ENCODE peak calls at places on chromosomes 7 and 10, in six cellular contexts. L is neuronal stem cell, N is IMR-90, E is H1, S is mesenchymal stem cell, V is trophoblast cell. A is an unnamed sample.

GRCh38 chr10:102656791-102657371 is 12.6 kb downstream of the TRIM8 start:
- DNase-seq in L (no peak), N (no peak), E (no peak), S (no peak), V (no peak), A (no peak)

GRCh38 chr7:127447326-127447945 is 54.9 kb upstream of the ZNF800 start:
- DNase-seq in L (no peak), N (peak; percentile 60), E (peak; percentile 67), S (peak; percentile 17), V (peak; percentile 77), A (peak; percentile 87)

GRCh38 chr10:7529638-7530037 is 118.8 kb upstream of the SFMBT2 start:
- DNase-seq in L (no peak), N (no peak), E (peak; percentile 65), S (peak; percentile 5), V (peak; percentile 61), A (peak; percentile 59)

GRCh38 chr10:88343761-88344484 is 239.2 kb downstream of the RNLS start:
- DNase-seq in L (no peak), N (no peak), E (no peak), S (peak; percentile 38), V (no peak), A (no peak)

GRCh38 chr10:20004087-20004523 is 187.9 kb downstream of the PLXDC2 start:
- DNase-seq in L (no peak), N (peak; percentile 45), E (no peak), S (peak; percentile 52), V (peak; percentile 26), A (no peak)

GRCh38 chr7:142626420-142627035 is 122.7 kb upstream of the PRSS1 start:
- DNase-seq in L (peak; percentile 45), N (peak; percentile 15), E (peak; percentile 94), S (peak; percentile 7), V (peak; percentile 80), A (peak; percentile 84)

GRCh38 chr7:95986136-95986535 is 213.8 kb downstream of the DYNC1I1 start:
- DNase-seq in L (no peak), N (no peak), E (no peak), S (no peak), V (no peak), A (no peak)

GRCh38 chr7:106916689-106917088 is 51.6 kb downstream of the PIK3CG start:
- DNase-seq in L (no peak), N (peak; percentile 15), E (no peak), S (no peak), V (no peak), A (no peak)

GRCh38 chr10:101672536-101672935 is 22.4 kb downstream of the FBXW4 start:
- DNase-seq in L (no peak), N (no peak), E (no peak), S (no peak), V (no peak), A (no peak)

GRCh38 chr7:90455163-90456030 is 14.0 kb upstream of the PTTG1IP2 start:
- DNase-seq in L (peak; percentile 17), N (peak; percentile 57), E (no peak), S (peak; percentile 60), V (peak; percentile 75), A (no peak)

GRCh38 chr10:111102381-111102973 is 25.6 kb downstream of the ADRA2A start:
- DNase-seq in L (no peak), N (no peak), E (no peak), S (no peak), V (no peak), A (no peak)

GRCh38 chr10:111222961-111223360 is 146.1 kb downstream of the ADRA2A start:
- DNase-seq in L (no peak), N (no peak), E (no peak), S (no peak), V (no peak), A (no peak)

GRCh38 chr7:13258386-13258785 is 571.0 kb downstream of the ARL4A start:
- DNase-seq in L (no peak), N (no peak), E (no peak), S (no peak), V (no peak), A (no peak)

GRCh38 chr7:134327896-134328295 is 11.2 kb upstream of the SLC35B4 start:
- DNase-seq in L (peak; percentile 53), N (peak; percentile 56), E (peak; percentile 81), S (peak; percentile 34), V (peak; percentile 46), A (peak; percentile 79)

GRCh38 chr10:7485267-7485601 is 74.4 kb upstream of the SFMBT2 start:
- DNase-seq in L (no peak), N (no peak), E (no peak), S (no peak), V (no peak), A (no peak)

GRCh38 chr10:50988792-50989191 is 85.5 kb upstream of the PRKG1 start:
- DNase-seq in L (no peak), N (peak; percentile 53), E (no peak), S (peak; percentile 63), V (no peak), A (no peak)

GRCh38 chr7:117164578-117164977 is 158.3 kb downstream of the WNT2 start:
- DNase-seq in L (no peak), N (peak; percentile 86), E (no peak), S (no peak), V (no peak), A (no peak)

GRCh38 chr7:116859323-116859722 is 3.1 kb upstream of the CAPZA2 start:
- DNase-seq in L (no peak), N (peak; percentile 87), E (no peak), S (peak; percentile 91), V (peak; percentile 82), A (no peak)

GRCh38 chr7:4648111-4648510 is 34.0 kb upstream of the FOXK1 start:
- DNase-seq in L (no peak), N (no peak), E (no peak), S (no peak), V (no peak), A (no peak)

GRCh38 chr10:6204063-6204340 is 1.3 kb downstream of the PFKFB3 start:
- DNase-seq in L (peak; percentile 18), N (no peak), E (peak; percentile 71), S (peak; percentile 47), V (peak; percentile 27), A (peak; percentile 47)

GRCh38 chr7:73725703-73726466 is 6.4 kb upstream of the STX1A start:
- DNase-seq in L (peak; percentile 86), N (peak; percentile 53), E (peak; percentile 100), S (peak; percentile 67), V (peak; percentile 96), A (peak; percentile 93)

GRCh38 chr7:101998904-101999236 is 181.4 kb downstream of the CUX1 start:
- DNase-seq in L (no peak), N (no peak), E (no peak), S (no peak), V (peak; percentile 61), A (peak; percentile 73)

GRCh38 chr10:8912108-8912507 is 857.6 kb downstream of the GATA3 start:
- DNase-seq in L (no peak), N (no peak), E (no peak), S (no peak), V (no peak), A (no peak)

GRCh38 chr7:130950741-130951140 is 216.7 kb upstream of the KLF14 start:
- DNase-seq in L (no peak), N (no peak), E (no peak), S (no peak), V (no peak), A (no peak)

GRCh38 chr7:103031781-103032180 is 42.8 kb downstream of the FBXL13 start:
- DNase-seq in L (no peak), N (peak; percentile 38), E (no peak), S (peak; percentile 3), V (no peak), A (no peak)

GRCh38 chr7:30028749-30029635 is 780 bp downstream of the PLEKHA8 start:
- DNase-seq in L (no peak), N (peak; percentile 19), E (no peak), S (peak; percentile 59), V (peak; percentile 74), A (peak; percentile 71)

GRCh38 chr7:28160551-28160991 is 20.0 kb downstream of the JAZF1 start:
- DNase-seq in L (no peak), N (peak; percentile 88), E (no peak), S (peak; percentile 61), V (no peak), A (no peak)

GRCh38 chr10:59903871-59904270 is 2.5 kb downstream of the CCDC6 start:
- DNase-seq in L (no peak), N (peak; percentile 22), E (no peak), S (peak; percentile 21), V (no peak), A (no peak)

GRCh38 chr7:52362521-52362920 is 672.9 kb upstream of the POM121L12 start:
- DNase-seq in L (no peak), N (no peak), E (no peak), S (no peak), V (no peak), A (no peak)

DNA sequence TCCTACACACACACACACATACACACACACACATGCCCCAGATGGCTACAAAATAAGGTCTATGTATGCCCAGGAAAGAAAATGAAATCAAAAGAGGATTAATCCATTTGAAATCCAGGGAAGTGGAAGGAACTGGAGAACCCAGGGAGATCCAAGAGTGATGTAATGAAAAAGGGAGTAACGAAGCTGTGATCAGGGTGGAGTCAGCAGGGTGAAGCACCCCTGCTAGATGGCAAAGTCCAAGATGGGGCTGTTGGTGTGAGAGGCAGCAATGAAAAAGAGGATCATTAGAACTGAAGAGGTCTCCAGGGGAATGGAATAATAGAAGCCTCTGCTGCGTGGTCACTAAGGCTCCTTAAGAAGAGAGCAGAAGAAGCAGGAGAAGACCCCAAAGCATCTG is 43.6 kb upstream of the IL6 start:
- DNase-seq in L (no peak), N (no peak), E (no peak), S (no peak), V (no peak), A (no peak)
- H3K14ac ChIP-seq in L (no peak overlapping the region), N (no peak overlapping the region), E (no peak overlapping the region), S (no peak overlapping the region), V (no peak overlapping the region), A (no peak overlapping the region)

DNA sequence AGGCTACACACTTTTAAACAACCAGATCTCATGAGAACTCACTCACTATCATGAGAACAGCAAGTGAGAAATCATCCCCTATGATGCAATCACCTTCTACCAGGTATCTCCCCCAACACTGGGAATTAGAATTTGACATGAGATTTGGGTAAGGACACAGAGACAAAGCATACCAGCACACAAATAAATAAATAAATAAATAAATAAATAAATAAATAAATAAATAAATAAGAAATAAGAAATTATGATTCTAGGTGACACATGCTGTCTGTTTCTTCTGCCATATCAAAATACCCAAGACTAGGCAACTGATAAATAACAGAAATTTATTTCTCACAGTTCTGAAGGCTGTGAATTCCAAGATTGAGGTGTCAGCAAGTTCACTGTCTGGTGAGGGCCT is 87.2 kb upstream of the CYP2C9 start:
- DNase-seq in L (no peak), N (no peak), E (no peak), S (no peak), V (no peak), A (no peak)
- H3K4me1 ChIP-seq in L (no peaks in the 10 kb centered on the region), N (no peaks in the 10 kb centered on the region), E (no peaks in the 10 kb centered on the region), S (no peaks in the 10 kb centered on the region), V (no peaks in the 10 kb centered on the region), A (no peaks in the 10 kb centered on the region)

GRCh38 chr7:77867208-77867915 is 68.8 kb downstream of the PHTF2 start:
- DNase-seq in L (no peak), N (peak; percentile 41), E (no peak), S (peak; percentile 56), V (no peak), A (no peak)
- H3K14ac ChIP-seq in L (no peak overlapping the region), N (peak overlapping the region; percentile 69), E (no peak overlapping the region), S (no peak overlapping the region), V (no peak overlapping the region), A (no peak overlapping the region)

DNA sequence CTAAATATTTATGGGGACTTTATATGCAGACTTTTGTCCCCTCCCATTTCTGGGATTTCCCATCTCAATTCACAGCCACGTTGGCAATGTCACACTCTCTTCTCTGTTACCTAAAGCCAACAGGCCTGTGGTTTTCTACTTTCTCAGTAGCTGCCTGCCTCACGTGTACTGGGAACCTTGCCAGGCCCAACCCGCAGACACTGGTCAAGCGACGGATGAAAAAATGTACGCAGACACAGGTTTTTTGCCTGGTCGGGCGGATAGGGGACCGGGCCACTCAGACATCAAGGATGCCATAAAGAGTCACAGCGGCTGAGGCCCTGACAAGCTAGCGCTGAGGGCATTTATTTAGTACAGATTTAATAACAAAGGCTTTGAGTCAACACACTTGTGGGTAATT is 204.4 kb upstream of the DPP6 start:
- DNase-seq in L (no peak), N (no peak), E (no peak), S (no peak), V (no peak), A (no peak)
- H3K4me1 ChIP-seq in L (peaks cover 2% of the 10 kb centered on the region), N (no peaks in the 10 kb centered on the region), E (no peaks in the 10 kb centered on the region), S (no peaks in the 10 kb centered on the region), V (no peaks in the 10 kb centered on the region), A (no peaks in the 10 kb centered on the region)